ENCODE peak calls at places on chromosomes 13 and 19, in eight cellular contexts. V is IMR-90, E is lung, L is osteoblast, A is heart right ventricle, B is transverse colon, F is PC-9, W is heart left ventricle. Q is an unnamed sample.
A peak's percentile ranks its signal among the peaks of the same experiment; 100 is the strongest.

GRCh38 chr13:65553328-65553727 is 1676.8 kb downstream of the PCDH9 start:
- DNase-seq in V (no peak), E (no peak), W (no peak), L (no peak), F (no peak), A (no peak), B (no peak), Q (no peak)

GRCh38 chr13:94620286-94620896 is 18.7 kb downstream of the GPR180 start:
- DNase-seq in L (no peak), E (no peak), V (peak; percentile 41), F (peak; percentile 25), B (no peak), A (no peak), W (no peak), Q (peak; percentile 51)

GRCh38 chr13:61685683-61686013 is 270.0 kb upstream of the PCDH20 start:
- DNase-seq in E (no peak), F (no peak), L (no peak), V (no peak), A (no peak), B (no peak), W (no peak), Q (no peak)

GRCh38 chr13:23025848-23026608 is 154.8 kb upstream of the SGCG start:
- DNase-seq in F (no peak), A (no peak), E (no peak), L (no peak), B (no peak), V (no peak), W (no peak), Q (no peak)

GRCh38 chr19:17095141-17095919 is 19.8 kb downstream of the MYO9B start:
- DNase-seq in L (peak; percentile 72), W (peak; percentile 73), B (peak; percentile 45), V (peak; percentile 35), A (peak; percentile 59), E (no peak), F (no peak), Q (no peak)

GRCh38 chr13:35354882-35355281 is 121.6 kb downstream of the MAB21L1 start:
- DNase-seq in V (no peak), W (no peak), B (no peak), A (no peak), F (no peak), L (no peak), E (no peak), Q (no peak)

GRCh38 chr19:19260842-19261241 is 12.3 kb downstream of the TM6SF2 start:
- DNase-seq in A (no peak), B (no peak), W (no peak), L (peak; percentile 79), V (no peak), E (no peak), F (no peak), Q (no peak)

GRCh38 chr13:43057653-43058317 is 34.4 kb downstream of the DNAJC15 start:
- DNase-seq in V (no peak), B (no peak), A (peak; percentile 46), F (peak; percentile 15), W (peak; percentile 47), E (no peak), L (no peak), Q (no peak)

GRCh38 chr13:20525144-20525600 is 485 bp downstream of the CRYL1 start:
- DNase-seq in A (no peak), W (peak; percentile 33), B (peak; percentile 57), V (no peak), F (no peak), E (peak; percentile 35), L (no peak), Q (peak; percentile 76)

GRCh38 chr19:32256341-32256975 is 89.0 kb upstream of the ZNF507 start:
- DNase-seq in L (no peak), W (no peak), V (no peak), B (no peak), E (no peak), A (no peak), F (no peak), Q (no peak)

GRCh38 chr13:44810067-44810840 is 179.0 kb downstream of the NUFIP1 start:
- DNase-seq in E (no peak), W (no peak), B (peak; percentile 46), A (peak; percentile 16), V (no peak), F (peak; percentile 37), L (no peak), Q (peak; percentile 43)

GRCh38 chr19:35856546-35857149 is at the start of gene KIRREL2:
- DNase-seq in L (peak; percentile 85), B (no peak), F (no peak), A (no peak), W (no peak), E (no peak), V (no peak), Q (no peak)

GRCh38 chr13:66612983-66613382 is 617.2 kb downstream of the PCDH9 start:
- DNase-seq in E (no peak), B (no peak), L (no peak), A (no peak), W (no peak), V (no peak), F (no peak), Q (no peak)

GRCh38 chr19:1173160-1173844 is 766 bp downstream of the SBNO2 start:
- DNase-seq in W (no peak), A (no peak), E (no peak), L (peak; percentile 91), B (no peak), F (no peak), V (no peak), Q (peak; percentile 76)
- H3K4me1 ChIP-seq in W (peaks cover 29% of the 10 kb centered on the region), A (peaks cover 31% of the 10 kb centered on the region), E (no peaks in the 10 kb centered on the region), L (peaks cover 51% of the 10 kb centered on the region), B (peaks cover 39% of the 10 kb centered on the region), F (peaks cover 58% of the 10 kb centered on the region), V (peaks cover 44% of the 10 kb centered on the region), Q (peaks cover 13% of the 10 kb centered on the region)

GRCh38 chr13:51259359-51259645 is 37.1 kb downstream of the FAM124A start:
- DNase-seq in W (no peak), E (no peak), B (no peak), V (no peak), A (no peak), F (no peak), L (no peak), Q (no peak)

GRCh38 chr13:51261610-51262249 is 39.5 kb downstream of the FAM124A start:
- DNase-seq in L (no peak), A (no peak), W (no peak), B (no peak), V (no peak), F (no peak), E (no peak), Q (no peak)

GRCh38 chr13:51260154-51260553 is 38.0 kb downstream of the FAM124A start:
- DNase-seq in F (no peak), B (no peak), E (no peak), A (peak; percentile 40), V (no peak), L (no peak), W (no peak), Q (no peak)

GRCh38 chr13:51258612-51259358 is 36.6 kb downstream of the FAM124A start:
- DNase-seq in W (no peak), F (no peak), V (no peak), B (no peak), E (no peak), L (no peak), A (no peak), Q (no peak)

GRCh38 chr13:51262501-51263211 is 40.5 kb downstream of the FAM124A start:
- DNase-seq in L (no peak), F (no peak), E (no peak), B (no peak), W (no peak), V (no peak), A (no peak), Q (no peak)
- TF ChIP-seq CTCF in L (peak; percentile 9), F (no peak), E (no peak), B (no peak), W (peak; percentile 16), V (no peak), A (no peak), Q (no peak)

DNA sequence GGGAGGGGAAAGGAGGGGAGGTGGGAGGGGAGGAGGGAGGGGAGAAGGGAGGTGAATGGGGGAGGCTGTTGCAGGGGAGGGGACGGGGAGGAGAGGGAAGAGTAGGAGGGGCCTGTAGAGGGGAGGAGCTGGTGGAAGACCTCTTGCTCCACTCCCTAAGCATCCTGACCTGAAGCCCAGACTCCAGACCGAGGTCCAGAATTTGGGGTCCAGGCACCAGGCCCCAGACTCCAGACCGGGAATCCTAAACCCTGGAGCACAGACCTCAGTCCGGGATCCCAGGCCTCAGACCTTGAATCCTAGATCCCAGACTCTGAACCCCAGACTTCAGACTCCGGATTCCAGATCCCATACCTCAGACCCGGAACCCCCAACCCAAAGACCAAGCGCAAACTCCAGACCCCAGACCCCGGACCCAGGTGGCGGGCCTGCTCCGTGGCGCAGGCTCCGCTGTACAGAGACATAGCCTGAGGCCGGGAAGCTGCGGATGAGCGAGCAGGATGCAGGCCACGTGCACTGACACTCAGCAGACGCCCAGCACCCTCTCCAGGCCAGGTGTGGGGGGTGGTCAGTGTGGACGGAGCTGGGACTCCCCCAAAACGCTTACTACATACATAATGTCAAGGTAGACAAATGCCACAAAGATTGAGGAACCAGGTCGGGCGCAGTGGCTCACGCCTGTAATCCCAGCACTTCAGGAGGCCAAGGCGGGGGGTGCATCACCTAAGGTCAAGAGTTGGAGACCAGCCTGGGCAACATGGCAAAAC is 710 bp upstream of the BTBD2 start:
- DNase-seq in W (peak; percentile 86), V (peak; percentile 81), A (peak; percentile 85), E (peak; percentile 84), F (peak; percentile 57), B (peak; percentile 84), L (peak; percentile 98), Q (peak; percentile 80)
- H3K4me3 ChIP-seq in W (peak overlapping the region; percentile 86), V (peak overlapping the region; percentile 30), A (peak overlapping the region; percentile 8), E (no peak overlapping the region), F (no peak overlapping the region), B (no peak overlapping the region), L (peak overlapping the region; percentile 54), Q (no peak overlapping the region)

GRCh38 chr19:13094285-13094595 is 8.4 kb downstream of the LYL1 start:
- DNase-seq in F (no peak), A (no peak), W (peak; percentile 45), L (peak; percentile 83), B (no peak), V (no peak), E (no peak), Q (no peak)
- H3K4me1 ChIP-seq in F (peaks cover 9% of the 10 kb centered on the region), A (peaks cover 98% of the 10 kb centered on the region), W (peaks cover 96% of the 10 kb centered on the region), L (peaks cover 28% of the 10 kb centered on the region), B (peaks cover 73% of the 10 kb centered on the region), V (peaks cover 11% of the 10 kb centered on the region), E (peaks cover 3% of the 10 kb centered on the region), Q (peaks cover 26% of the 10 kb centered on the region)

GRCh38 chr19:38850976-38851621 is 1.3 kb upstream of the HNRNPL start:
- DNase-seq in L (peak; percentile 86), A (peak; percentile 48), W (peak; percentile 50), E (peak; percentile 57), F (no peak), B (peak; percentile 48), V (no peak), Q (peak; percentile 59)
- TF ChIP-seq CTCF in L (peak; percentile 2), A (no peak), W (no peak), E (no peak), F (no peak), B (no peak), V (no peak), Q (no peak)

GRCh38 chr13:98520674-98521449 is 56.0 kb downstream of the STK24 start:
- DNase-seq in A (no peak), F (no peak), V (no peak), W (no peak), L (no peak), E (no peak), B (no peak), Q (no peak)
- H3K4me3 ChIP-seq in A (no peak overlapping the region), F (no peak overlapping the region), V (no peak overlapping the region), W (no peak overlapping the region), L (no peak overlapping the region), E (no peak overlapping the region), B (no peak overlapping the region), Q (no peak overlapping the region)

Q was measured in mucosa of descending colon.